ENCODE peak calls at places on chromosomes 6 and 20, in four cellular contexts. O is IMR-90, K is left ventricle myocardium inferior, R is ovary. I is an unnamed sample. For H3K4me1, the result is how much of the 10 kb centered on the place peaks cover.

GRCh38 chr6:153001767-153002612 is 519 bp downstream of the MTRF1L start:
- DNase-seq in K (no peak), R (no peak), O (no peak), I (no peak)

GRCh38 chr6:149890629-149891045 is 7.3 kb downstream of the RAET1E start:
- DNase-seq in K (no peak), R (no peak), O (no peak), I (no peak)

GRCh38 chr6:109793793-109794192 is 102.7 kb downstream of the FIG4 start:
- DNase-seq in O (peak), R (peak), K (no peak), I (no peak)

GRCh38 chr20:56400001-56400640 is 7.7 kb downstream of the CSTF1 start:
- DNase-seq in O (peak), K (no peak), R (peak), I (no peak)

GRCh38 chr6:157443066-157443800 is 62.2 kb downstream of the ZDHHC14 start:
- DNase-seq in K (no peak), O (peak), R (no peak), I (no peak)

GRCh38 chr6:11264100-11264499 is 31.6 kb upstream of the NEDD9 start:
- DNase-seq in O (no peak), K (no peak), R (no peak), I (no peak)

GRCh38 chr20:61804896-61805295 is 260.8 kb downstream of the TAF4 start:
- DNase-seq in K (peak), R (no peak), O (no peak), I (no peak)

GRCh38 chr20:63502671-63503172 is 3.8 kb upstream of the EEF1A2 start:
- DNase-seq in K (no peak), R (no peak), O (no peak), I (no peak)

GRCh38 chr6:683742-684440 is 9.0 kb downstream of the EXOC2 start:
- DNase-seq in O (peak), K (no peak), R (no peak), I (no peak)

GRCh38 chr6:36489426-36489825 is 46.6 kb downstream of the KCTD20 start:
- DNase-seq in O (no peak), R (no peak), K (no peak), I (no peak)

GRCh38 chr20:20223981-20224380 is 143.9 kb upstream of the INSM1 start:
- DNase-seq in R (no peak), K (no peak), O (no peak), I (no peak)

GRCh38 chr6:76876922-76877553 is 586.3 kb downstream of the HTR1B start:
- DNase-seq in K (no peak), R (peak), O (peak), I (no peak)

GRCh38 chr6:13273931-13274706 is 54.2 kb downstream of the TBC1D7 start:
- DNase-seq in O (no peak), R (no peak), K (no peak), I (peak)

GRCh38 chr6:20952605-20953004 is 418.3 kb downstream of the CDKAL1 start:
- DNase-seq in O (peak), K (no peak), R (no peak), I (no peak)

GRCh38 chr20:63215101-63216040 is 560 bp downstream of the YTHDF1 start:
- DNase-seq in K (no peak), O (peak), R (peak), I (no peak)

GRCh38 chr20:34549929-34550305 is 8.6 kb upstream of the MAP1LC3A start:
- DNase-seq in R (no peak), O (no peak), K (no peak), I (no peak)

GRCh38 chr6:35601331-35602132 is 87.2 kb downstream of the FKBP5 start:
- DNase-seq in K (no peak), R (peak), O (peak), I (no peak)

GRCh38 chr20:35771689-35772562 is at the start of gene PHF20:
- DNase-seq in K (peak), R (peak), O (peak), I (peak)

GRCh38 chr20:35771367-35771688 is 487 bp upstream of the PHF20 start:
- DNase-seq in O (no peak), R (no peak), K (no peak), I (no peak)

GRCh38 chr20:35772563-35773058 is 796 bp downstream of the PHF20 start:
- DNase-seq in K (no peak), O (no peak), R (no peak), I (no peak)

GRCh38 chr20:35773154-35773751 is 1.4 kb downstream of the PHF20 start:
- DNase-seq in O (peak), K (no peak), R (peak), I (no peak)

DNA sequence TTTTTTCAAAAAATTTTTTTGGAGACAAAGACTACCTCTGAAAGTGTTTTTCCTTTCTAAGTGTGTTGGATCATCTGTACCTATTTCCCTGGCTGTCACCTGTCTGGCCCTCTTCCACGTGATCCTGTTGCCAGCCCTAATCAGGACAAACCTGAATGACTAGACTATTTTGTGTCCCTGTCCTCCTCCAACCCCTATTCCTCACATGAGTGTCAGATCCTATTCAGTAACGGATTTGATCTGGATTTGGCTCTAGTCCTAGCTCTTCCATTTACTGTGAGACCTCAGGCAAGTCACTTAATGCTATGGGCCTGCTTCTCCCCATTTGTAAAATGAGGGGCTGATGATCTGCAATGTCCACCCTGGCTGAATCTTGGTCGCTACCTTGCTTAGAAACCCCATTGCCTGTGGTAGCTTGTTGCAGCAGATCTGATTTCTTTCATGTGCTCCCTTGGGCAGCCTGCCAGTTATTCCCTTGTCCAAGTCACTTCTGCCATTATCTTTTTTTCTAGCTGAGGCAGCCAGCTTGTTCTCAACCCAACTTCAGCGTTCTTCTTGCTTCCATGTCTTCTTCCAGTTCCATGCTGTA is 4.8 kb downstream of the PHF20 start:
- DNase-seq in K (peak), R (peak), O (peak), I (no peak)
- H3K4me1 ChIP-seq in K (half or more), R (under half), O (under half), I (under half)

GRCh38 chr6:32192608-32193039 is at the start of gene GPSM3:
- DNase-seq in K (peak), O (peak), R (no peak), I (peak)
- H3K4me3 ChIP-seq in K (peak), O (no peak), R (no peak), I (peak)

DNA sequence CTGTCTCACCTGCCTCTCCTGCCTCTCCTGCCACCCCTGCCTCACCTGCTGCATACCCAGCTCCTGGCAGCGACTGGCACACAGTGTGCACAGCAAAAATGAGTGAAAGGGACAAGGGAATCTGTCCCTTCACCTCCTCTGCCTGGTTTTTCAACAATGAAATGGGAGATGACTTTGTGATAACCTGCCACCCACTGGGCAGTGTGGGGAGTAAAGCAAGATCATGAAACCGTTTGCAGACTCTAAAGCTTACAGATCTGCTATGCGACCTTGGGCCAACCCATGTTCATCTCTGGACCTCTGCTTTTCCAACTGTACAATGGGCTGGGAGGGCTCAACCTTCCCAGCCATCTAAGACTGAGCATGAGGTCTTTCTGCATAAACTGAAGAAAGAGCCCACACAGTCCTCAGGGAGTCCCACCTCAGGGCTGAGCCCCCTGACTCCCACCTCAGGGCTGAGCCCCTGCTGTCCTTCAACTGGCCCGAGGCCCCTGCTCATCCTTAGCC is 81.1 kb downstream of the RIPOR3 start:
- DNase-seq in K (no peak), O (no peak), R (no peak), I (no peak)
- TF ChIP-seq CTCF in K (no peak), O (no peak), R (no peak), I (peak)

DNA sequence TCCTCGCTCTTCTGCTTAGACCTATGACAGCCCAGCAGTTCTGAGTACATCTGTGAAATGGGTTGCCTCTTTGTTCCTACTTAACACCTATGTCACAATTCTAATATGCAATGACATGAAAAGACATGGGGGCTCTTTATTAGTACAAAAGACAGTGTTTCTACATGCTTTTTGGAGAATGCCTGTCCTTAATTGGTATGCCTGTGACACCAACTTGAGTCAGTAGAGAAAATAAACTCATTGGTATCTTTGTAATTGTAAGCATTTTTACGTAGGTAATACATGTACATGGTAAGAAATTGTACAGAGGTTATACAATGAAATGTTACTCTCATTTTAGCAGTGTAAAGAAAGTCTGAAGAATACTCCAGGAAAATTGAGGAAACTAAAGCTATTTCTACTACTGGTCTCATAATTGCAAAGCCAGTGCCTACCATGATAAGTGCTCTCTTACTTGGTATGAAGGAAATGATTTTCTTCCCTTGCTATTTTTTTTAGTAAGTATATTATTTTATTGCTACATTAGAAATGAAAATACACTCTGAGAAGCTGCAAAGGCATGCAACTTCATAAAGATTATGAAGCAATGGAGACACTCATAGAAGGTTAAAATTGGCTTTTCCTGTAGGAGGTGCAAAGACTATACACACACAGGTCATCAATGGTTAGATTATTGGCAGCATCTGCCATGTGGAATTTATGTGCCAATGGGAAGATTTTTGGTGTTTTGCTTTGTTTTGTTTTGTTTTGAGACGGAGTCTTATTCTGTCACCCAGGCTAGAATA is 4.9 kb upstream of the EEF1A1 start:
- DNase-seq in K (no peak), O (peak), R (no peak), I (no peak)
- H3K4me1 ChIP-seq in K (under half), O (under half), R (under half), I (under half)